ENCODE peak calls at places on chromosomes 16 and 17, in ten cellular contexts. One of them, this sample, is unnamed.

GRCh38 chr17:31391496-31391949 is at the start of gene RAB11FIP4:
- DNase-seq in T47D: no peak
- DNase-seq in NCI-H1105: peak
- DNase-seq in GM12864: no peak
- DNase-seq in sciatic nerve: no peak
- DNase-seq in choroid plexus epithelial cell: no peak
- DNase-seq in globus pallidus: peak
- DNase-seq in CD4-positive, alpha-beta memory T cell: no peak
- DNase-seq in H54: no peak
- DNase-seq in NAMALWA: no peak
- DNase-seq in this sample: no peak

GRCh38 chr17:75892556-75893224 is 4.1 kb downstream of the TRIM65 start:
- DNase-seq in T47D: no peak
- DNase-seq in NCI-H1105: no peak
- DNase-seq in GM12864: no peak
- DNase-seq in sciatic nerve: no peak
- DNase-seq in choroid plexus epithelial cell: no peak
- DNase-seq in globus pallidus: no peak
- DNase-seq in CD4-positive, alpha-beta memory T cell: no peak
- DNase-seq in H54: no peak
- DNase-seq in NAMALWA: no peak
- DNase-seq in this sample: no peak

GRCh38 chr16:21001262-21001661 is 100.7 kb downstream of the LYRM1 start:
- DNase-seq in T47D: no peak
- DNase-seq in NCI-H1105: no peak
- DNase-seq in GM12864: no peak
- DNase-seq in sciatic nerve: no peak
- DNase-seq in choroid plexus epithelial cell: peak
- DNase-seq in globus pallidus: peak
- DNase-seq in CD4-positive, alpha-beta memory T cell: no peak
- DNase-seq in H54: peak
- DNase-seq in NAMALWA: peak
- DNase-seq in this sample: no peak

GRCh38 chr16:4109250-4109736 is 6.9 kb downstream of the ADCY9 start:
- DNase-seq in T47D: no peak
- DNase-seq in NCI-H1105: no peak
- DNase-seq in GM12864: no peak
- DNase-seq in sciatic nerve: no peak
- DNase-seq in choroid plexus epithelial cell: no peak
- DNase-seq in globus pallidus: no peak
- DNase-seq in CD4-positive, alpha-beta memory T cell: no peak
- DNase-seq in H54: no peak
- DNase-seq in NAMALWA: no peak
- DNase-seq in this sample: no peak

GRCh38 chr17:33521784-33522183 is 228.7 kb upstream of the ASIC2 start:
- DNase-seq in T47D: no peak
- DNase-seq in NCI-H1105: no peak
- DNase-seq in GM12864: no peak
- DNase-seq in sciatic nerve: no peak
- DNase-seq in choroid plexus epithelial cell: peak
- DNase-seq in globus pallidus: no peak
- DNase-seq in CD4-positive, alpha-beta memory T cell: no peak
- DNase-seq in H54: no peak
- DNase-seq in NAMALWA: no peak
- DNase-seq in this sample: no peak

GRCh38 chr17:81126281-81127132 is 38.8 kb upstream of the PVALEF start:
- DNase-seq in T47D: no peak
- DNase-seq in NCI-H1105: no peak
- DNase-seq in GM12864: no peak
- DNase-seq in sciatic nerve: no peak
- DNase-seq in choroid plexus epithelial cell: no peak
- DNase-seq in globus pallidus: peak
- DNase-seq in CD4-positive, alpha-beta memory T cell: no peak
- DNase-seq in H54: no peak
- DNase-seq in NAMALWA: no peak
- DNase-seq in this sample: no peak

GRCh38 chr16:55697867-55698266 is 42.1 kb downstream of the SLC6A2 start:
- DNase-seq in T47D: no peak
- DNase-seq in NCI-H1105: no peak
- DNase-seq in GM12864: no peak
- DNase-seq in sciatic nerve: no peak
- DNase-seq in choroid plexus epithelial cell: no peak
- DNase-seq in globus pallidus: no peak
- DNase-seq in CD4-positive, alpha-beta memory T cell: no peak
- DNase-seq in H54: no peak
- DNase-seq in NAMALWA: no peak
- DNase-seq in this sample: no peak

GRCh38 chr17:73165616-73166404 is 1.0 kb downstream of the SSTR2 start:
- DNase-seq in T47D: no peak
- DNase-seq in NCI-H1105: no peak
- DNase-seq in GM12864: no peak
- DNase-seq in sciatic nerve: no peak
- DNase-seq in choroid plexus epithelial cell: no peak
- DNase-seq in globus pallidus: no peak
- DNase-seq in CD4-positive, alpha-beta memory T cell: no peak
- DNase-seq in H54: peak
- DNase-seq in NAMALWA: no peak
- DNase-seq in this sample: no peak

GRCh38 chr17:80361495-80362220 is 53.3 kb upstream of the ENDOV start:
- DNase-seq in T47D: no peak
- DNase-seq in NCI-H1105: no peak
- DNase-seq in GM12864: no peak
- DNase-seq in sciatic nerve: no peak
- DNase-seq in choroid plexus epithelial cell: peak
- DNase-seq in globus pallidus: no peak
- DNase-seq in CD4-positive, alpha-beta memory T cell: peak
- DNase-seq in H54: peak
- DNase-seq in NAMALWA: peak
- DNase-seq in this sample: no peak

GRCh38 chr17:60901806-60902205 is 224.2 kb downstream of the BCAS3 start:
- DNase-seq in T47D: no peak
- DNase-seq in NCI-H1105: no peak
- DNase-seq in GM12864: no peak
- DNase-seq in sciatic nerve: no peak
- DNase-seq in choroid plexus epithelial cell: peak
- DNase-seq in globus pallidus: no peak
- DNase-seq in CD4-positive, alpha-beta memory T cell: no peak
- DNase-seq in H54: no peak
- DNase-seq in NAMALWA: no peak
- DNase-seq in this sample: no peak

GRCh38 chr17:4852504-4853075 is 19.4 kb downstream of the MINK1 start:
- DNase-seq in T47D: no peak
- DNase-seq in NCI-H1105: no peak
- DNase-seq in GM12864: no peak
- DNase-seq in sciatic nerve: no peak
- DNase-seq in choroid plexus epithelial cell: peak
- DNase-seq in globus pallidus: no peak
- DNase-seq in CD4-positive, alpha-beta memory T cell: peak
- DNase-seq in H54: no peak
- DNase-seq in NAMALWA: peak
- DNase-seq in this sample: peak

GRCh38 chr17:39152134-39152884 is 872 bp upstream of the PLXDC1 start:
- DNase-seq in T47D: no peak
- DNase-seq in NCI-H1105: no peak
- DNase-seq in GM12864: no peak
- DNase-seq in sciatic nerve: no peak
- DNase-seq in choroid plexus epithelial cell: no peak
- DNase-seq in globus pallidus: no peak
- DNase-seq in CD4-positive, alpha-beta memory T cell: peak
- DNase-seq in H54: no peak
- DNase-seq in NAMALWA: no peak
- DNase-seq in this sample: peak

GRCh38 chr16:11562941-11563340 is 23.8 kb downstream of the LITAF start:
- DNase-seq in T47D: no peak
- DNase-seq in NCI-H1105: no peak
- DNase-seq in GM12864: no peak
- DNase-seq in sciatic nerve: no peak
- DNase-seq in choroid plexus epithelial cell: no peak
- DNase-seq in globus pallidus: no peak
- DNase-seq in CD4-positive, alpha-beta memory T cell: no peak
- DNase-seq in H54: no peak
- DNase-seq in NAMALWA: no peak
- DNase-seq in this sample: no peak

GRCh38 chr17:80942360-80943345 is 49.0 kb upstream of the CHMP6 start:
- DNase-seq in T47D: no peak
- DNase-seq in NCI-H1105: no peak
- DNase-seq in GM12864: no peak
- DNase-seq in sciatic nerve: peak
- DNase-seq in choroid plexus epithelial cell: peak
- DNase-seq in globus pallidus: peak
- DNase-seq in CD4-positive, alpha-beta memory T cell: no peak
- DNase-seq in H54: no peak
- DNase-seq in NAMALWA: no peak
- DNase-seq in this sample: no peak

GRCh38 chr17:67310406-67310805 is 56.0 kb downstream of the PSMD12 start:
- DNase-seq in T47D: no peak
- DNase-seq in NCI-H1105: no peak
- DNase-seq in GM12864: no peak
- DNase-seq in sciatic nerve: no peak
- DNase-seq in choroid plexus epithelial cell: no peak
- DNase-seq in globus pallidus: no peak
- DNase-seq in CD4-positive, alpha-beta memory T cell: no peak
- DNase-seq in H54: no peak
- DNase-seq in NAMALWA: no peak
- DNase-seq in this sample: no peak

GRCh38 chr16:63461248-63461841 is 1425.1 kb upstream of the CDH8 start:
- DNase-seq in T47D: peak
- DNase-seq in NCI-H1105: peak
- DNase-seq in GM12864: no peak
- DNase-seq in sciatic nerve: no peak
- DNase-seq in choroid plexus epithelial cell: peak
- DNase-seq in globus pallidus: peak
- DNase-seq in CD4-positive, alpha-beta memory T cell: no peak
- DNase-seq in H54: no peak
- DNase-seq in NAMALWA: peak
- DNase-seq in this sample: no peak

GRCh38 chr16:67417333-67418061 is 1.2 kb upstream of the ZDHHC1 start:
- DNase-seq in T47D: no peak
- DNase-seq in NCI-H1105: no peak
- DNase-seq in GM12864: no peak
- DNase-seq in sciatic nerve: no peak
- DNase-seq in choroid plexus epithelial cell: no peak
- DNase-seq in globus pallidus: no peak
- DNase-seq in CD4-positive, alpha-beta memory T cell: no peak
- DNase-seq in H54: no peak
- DNase-seq in NAMALWA: no peak
- DNase-seq in this sample: no peak

GRCh38 chr17:58991718-58992331 is 114.9 kb downstream of the TRIM37 start:
- DNase-seq in T47D: no peak
- DNase-seq in NCI-H1105: no peak
- DNase-seq in GM12864: no peak
- DNase-seq in sciatic nerve: no peak
- DNase-seq in choroid plexus epithelial cell: peak
- DNase-seq in globus pallidus: no peak
- DNase-seq in CD4-positive, alpha-beta memory T cell: no peak
- DNase-seq in H54: peak
- DNase-seq in NAMALWA: no peak
- DNase-seq in this sample: no peak

GRCh38 chr17:28228986-28229729 is 89.8 kb upstream of the TMEM97 start:
- DNase-seq in T47D: no peak
- DNase-seq in NCI-H1105: no peak
- DNase-seq in GM12864: no peak
- DNase-seq in sciatic nerve: no peak
- DNase-seq in choroid plexus epithelial cell: no peak
- DNase-seq in globus pallidus: no peak
- DNase-seq in CD4-positive, alpha-beta memory T cell: no peak
- DNase-seq in H54: no peak
- DNase-seq in NAMALWA: no peak
- DNase-seq in this sample: no peak

GRCh38 chr16:68380348-68380670 is 68.0 kb downstream of the SMPD3 start:
- DNase-seq in T47D: no peak
- DNase-seq in NCI-H1105: no peak
- DNase-seq in GM12864: no peak
- DNase-seq in sciatic nerve: no peak
- DNase-seq in choroid plexus epithelial cell: no peak
- DNase-seq in globus pallidus: no peak
- DNase-seq in CD4-positive, alpha-beta memory T cell: no peak
- DNase-seq in H54: no peak
- DNase-seq in NAMALWA: no peak
- DNase-seq in this sample: peak

GRCh38 chr17:39794249-39794970 is 56.7 kb downstream of the GRB7 start:
- DNase-seq in T47D: no peak
- DNase-seq in NCI-H1105: no peak
- DNase-seq in GM12864: peak
- DNase-seq in sciatic nerve: no peak
- DNase-seq in choroid plexus epithelial cell: no peak
- DNase-seq in globus pallidus: no peak
- DNase-seq in CD4-positive, alpha-beta memory T cell: peak
- DNase-seq in H54: no peak
- DNase-seq in NAMALWA: peak
- DNase-seq in this sample: no peak